ENCODE peak calls at places on chromosomes 4 and X, in eight cellular contexts. S is cardiac muscle cell, M is breast epithelium, V is bronchial epithelial cell, T is heart right ventricle, H is neural progenitor cell, D is GM12865, L is tibial artery. N is an unnamed sample.
A peak's percentile ranks its signal among the peaks of the same experiment; 100 is the strongest.

GRCh38 chrX:115364625-115365024 is 75.1 kb downstream of the LUZP4 start:
- DNase-seq in D (no peak), S (no peak), L (no peak), T (no peak), M (no peak), V (no peak), H (no peak), N (peak; percentile 9)

GRCh38 chr4:6834867-6835266 is 52.3 kb downstream of the KIAA0232 start:
- DNase-seq in L (no peak), H (no peak), T (no peak), V (peak; percentile 79), M (no peak), D (no peak), S (no peak), N (peak; percentile 90)

GRCh38 chr4:71126719-71127118 is 133.3 kb downstream of the DCK start:
- DNase-seq in T (no peak), H (no peak), L (no peak), S (peak; percentile 71), V (peak; percentile 87), D (no peak), M (no peak), N (peak; percentile 85)

GRCh38 chr4:41432889-41433288 is 105.1 kb upstream of the LIMCH1 start:
- DNase-seq in S (peak; percentile 89), L (no peak), V (peak; percentile 48), H (peak; percentile 71), M (no peak), T (no peak), D (no peak), N (peak; percentile 48)

GRCh38 chr4:24912252-24913098 is at the start of gene CCDC149:
- DNase-seq in H (peak; percentile 89), S (peak; percentile 76), V (peak; percentile 49), M (peak; percentile 85), L (peak; percentile 48), T (peak; percentile 70), D (no peak), N (peak; percentile 60)

GRCh38 chr4:69167300-69167699 is 47.2 kb downstream of the UGT2B11 start:
- DNase-seq in D (no peak), T (no peak), S (no peak), M (no peak), L (no peak), H (no peak), V (peak; percentile 2), N (no peak)

GRCh38 chr4:1232661-1233621 is 16.0 kb downstream of the CTBP1 start:
- DNase-seq in L (no peak), H (peak; percentile 26), T (peak; percentile 80), D (no peak), V (no peak), M (no peak), S (peak; percentile 88), N (no peak)

GRCh38 chr4:184897807-184898388 is 72.1 kb upstream of the ACSL1 start:
- DNase-seq in T (no peak), H (no peak), D (no peak), V (no peak), S (no peak), M (no peak), L (no peak), N (no peak)

GRCh38 chr4:141571368-141571767 is 65.0 kb upstream of the IL15 start:
- DNase-seq in S (peak; percentile 31), L (no peak), H (no peak), M (no peak), D (no peak), T (no peak), V (peak; percentile 15), N (no peak)

GRCh38 chr4:57191523-57192034 is 81.4 kb upstream of the IGFBP7 start:
- DNase-seq in L (no peak), M (no peak), S (peak; percentile 29), D (no peak), H (no peak), V (no peak), T (no peak), N (peak; percentile 11)

GRCh38 chr4:61079976-61080375 is 120.2 kb upstream of the ADGRL3 start:
- DNase-seq in D (no peak), S (no peak), V (no peak), M (no peak), H (no peak), L (no peak), T (no peak), N (no peak)

GRCh38 chr4:173040200-173040599 is 128.4 kb upstream of the GALNT7 start:
- DNase-seq in H (peak; percentile 15), S (peak; percentile 52), L (peak; percentile 25), M (no peak), D (peak; percentile 34), V (peak; percentile 10), T (peak; percentile 36), N (no peak)

GRCh38 chrX:104662694-104663093 is 96.7 kb downstream of the IL1RAPL2 start:
- DNase-seq in T (no peak), M (no peak), H (no peak), L (no peak), S (no peak), V (no peak), D (no peak), N (no peak)

GRCh38 chr4:7980036-7980435 is 40.4 kb upstream of the AFAP1 start:
- DNase-seq in D (no peak), S (peak; percentile 16), H (no peak), M (no peak), L (no peak), T (no peak), V (peak; percentile 45), N (no peak)

DNA sequence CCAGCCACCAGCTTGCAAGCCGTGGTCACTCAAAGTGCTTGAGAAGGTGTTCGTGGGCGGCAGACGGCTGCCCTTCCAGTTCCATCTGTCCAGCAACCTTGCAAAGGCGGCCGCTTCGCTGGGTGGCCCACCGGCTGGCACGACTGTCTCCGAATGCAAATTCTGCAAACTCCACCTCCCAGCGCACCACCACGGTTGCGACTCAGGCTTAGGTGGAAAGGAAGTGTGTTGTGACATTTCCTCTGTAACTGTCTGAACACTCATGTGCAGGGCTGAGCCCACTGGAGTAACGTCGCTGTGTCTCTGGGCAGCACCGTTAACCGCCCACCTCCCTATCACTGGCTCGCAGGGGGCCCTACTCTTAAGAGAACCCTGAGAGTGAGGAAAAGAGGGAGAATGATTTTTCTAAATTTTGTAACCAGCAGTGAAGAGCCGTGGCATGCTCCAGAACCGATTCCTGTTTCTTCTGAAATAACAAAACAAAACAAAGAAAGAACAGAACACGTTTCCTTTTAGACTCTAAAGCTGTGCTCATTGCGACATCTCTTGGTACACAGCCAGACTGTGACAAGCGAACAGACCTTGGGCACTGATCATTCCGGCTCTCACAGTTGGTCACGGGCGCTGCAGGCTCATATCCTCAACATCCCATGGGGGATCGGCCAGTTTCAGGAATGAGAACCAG is at the start of gene P2RY8:
- DNase-seq in V (peak; percentile 1), D (peak; percentile 89), L (peak; percentile 73), S (peak; percentile 55), M (no peak), H (no peak), T (peak; percentile 55), N (peak; percentile 27)
- H3K4me3 ChIP-seq in V (no peak within 1 kb of the TSS), D (peak within 1 kb of the TSS; percentile 93), L (peak within 1 kb of the TSS; percentile 43), S (no peak within 1 kb of the TSS), M (peak within 1 kb of the TSS; percentile 38), H (no peak within 1 kb of the TSS), T (peak within 1 kb of the TSS; percentile 56), N (no peak within 1 kb of the TSS)

DNA sequence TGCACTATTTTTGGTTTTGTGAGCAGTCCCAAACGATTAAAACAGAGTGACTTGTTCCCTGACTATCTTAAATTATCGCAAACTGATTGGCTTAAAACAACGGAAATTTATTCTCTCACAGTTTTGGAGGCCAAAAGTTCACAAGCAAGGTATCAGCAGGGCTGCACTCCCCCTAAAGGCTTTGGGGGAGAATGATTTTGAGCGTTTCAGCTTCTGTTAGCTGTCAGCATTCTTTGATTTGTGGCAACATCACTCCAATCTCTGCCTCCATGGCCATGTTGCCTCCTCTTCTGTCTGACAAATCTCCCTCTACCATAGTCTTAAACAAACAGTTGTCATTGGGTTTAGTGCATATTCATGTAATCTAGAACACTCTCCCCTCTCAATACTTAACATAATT is 459.6 kb upstream of the ATOH1 start:
- DNase-seq in H (no peak), S (no peak), M (no peak), T (no peak), D (no peak), V (no peak), L (no peak), N (no peak)
- TF ChIP-seq CTCF in H (no peak), S (no peak), M (no peak), T (no peak), D (no peak), V (no peak), L (no peak), N (no peak)

GRCh38 chrX:153665726-153666306 is 7.8 kb downstream of the PNCK start:
- DNase-seq in D (no peak), H (no peak), M (no peak), V (no peak), T (no peak), S (no peak), L (no peak), N (no peak)

GRCh38 chrX:153667931-153668396 is 5.6 kb downstream of the PNCK start:
- DNase-seq in M (peak; percentile 86), V (peak; percentile 59), S (peak; percentile 89), H (peak; percentile 82), D (peak; percentile 61), L (peak; percentile 72), T (peak; percentile 77), N (peak; percentile 78)

GRCh38 chrX:153669174-153669890 is 4.3 kb downstream of the PNCK start:
- DNase-seq in D (peak; percentile 30), L (no peak), T (no peak), H (peak; percentile 62), V (no peak), M (peak; percentile 28), S (peak; percentile 18), N (no peak)

GRCh38 chrX:153668423-153669173 is 5.0 kb downstream of the PNCK start:
- DNase-seq in H (no peak), S (no peak), L (no peak), D (no peak), M (no peak), V (no peak), T (no peak), N (no peak)

DNA sequence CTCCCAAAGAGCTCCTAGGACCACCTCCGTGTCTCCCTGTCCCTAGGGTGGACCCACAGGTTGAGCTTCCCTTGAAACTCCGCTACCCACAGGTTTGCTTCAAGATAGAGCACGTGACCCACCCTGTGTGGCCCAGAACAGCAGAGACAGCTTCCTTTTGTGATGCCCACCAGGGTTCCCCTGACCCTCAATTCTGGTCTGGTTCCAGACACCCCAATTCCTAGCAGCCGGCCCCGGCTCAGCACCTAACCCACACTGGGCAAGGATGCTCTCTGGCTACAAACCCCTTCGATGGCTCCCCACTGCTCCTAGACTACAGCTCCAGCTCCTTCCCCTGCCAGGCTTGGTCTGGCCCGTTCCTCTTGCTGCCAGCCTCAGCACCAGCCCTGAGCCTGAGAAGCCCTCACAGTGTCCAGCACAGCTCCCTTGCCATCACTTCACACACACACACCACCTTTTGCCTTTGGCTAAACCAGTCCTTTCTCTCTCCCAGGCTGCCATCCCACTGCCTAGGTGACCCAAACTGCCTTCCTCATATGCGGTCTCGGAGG is 6.3 kb downstream of the PNCK start:
- DNase-seq in V (no peak), D (no peak), L (no peak), H (no peak), S (no peak), T (no peak), M (no peak), N (no peak)
- H3K4me3 ChIP-seq in V (peak overlapping the region; percentile 5), D (no peak overlapping the region), L (no peak overlapping the region), H (peak overlapping the region; percentile 26), S (no peak overlapping the region), T (no peak overlapping the region), M (no peak overlapping the region), N (peak overlapping the region; percentile 35)

DNA sequence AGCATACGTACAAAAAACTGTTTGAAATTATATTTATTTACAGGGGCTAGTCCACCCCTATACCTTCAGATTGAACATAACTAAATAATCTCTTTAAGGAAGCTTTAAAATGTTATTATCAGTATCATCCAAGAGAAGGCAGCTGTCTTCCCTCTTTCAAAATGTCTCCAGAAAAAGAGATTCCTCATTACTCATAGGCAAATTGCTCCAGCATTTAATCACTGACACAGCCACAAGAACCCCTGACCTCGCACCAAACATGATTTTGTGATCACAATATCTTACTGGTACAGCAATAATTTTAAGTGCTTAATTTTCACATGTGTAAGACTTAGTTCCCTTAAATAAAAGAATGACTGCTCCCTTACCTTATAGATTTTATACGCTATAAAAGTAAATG is 9.7 kb downstream of the BOD1L1 start:
- DNase-seq in L (no peak), V (no peak), H (no peak), T (no peak), M (no peak), D (no peak), S (no peak), N (no peak)
- TF ChIP-seq CTCF in L (no peak), V (no peak), H (no peak), T (no peak), M (no peak), D (no peak), S (no peak), N (no peak)